ENCODE peak calls at places on chromosomes 2 and 18, in ten cellular contexts. Y is brain microvascular endothelial cell; P is GM13976; D is activated CD8-positive, alpha-beta T cell treated with anti-CD3 and anti-CD28 coated beads for 36 hours; H is heart left ventricle; L is right lobe of liver; V is AG09319; S is MM.1S; W is endodermal cell; K is H9. B is an unnamed sample.

GRCh38 chr2:159807183-159808037 is 9.4 kb upstream of the CD302 start:
- DNase-seq in D (peak; percentile 37), V (no peak), L (no peak), Y (peak; percentile 51), W (peak; percentile 81), P (no peak), H (no peak), S (peak; percentile 18), K (peak; percentile 48), B (peak; percentile 47)

GRCh38 chr2:140567734-140568133 is 1563.1 kb downstream of the LRP1B start:
- DNase-seq in H (no peak), W (no peak), S (no peak), L (no peak), K (no peak), Y (peak; percentile 53), D (no peak), P (no peak), V (no peak), B (no peak)

GRCh38 chr2:144409241-144409640 is 110.7 kb downstream of the ZEB2 start:
- DNase-seq in S (no peak), W (no peak), H (no peak), D (no peak), V (no peak), P (no peak), K (no peak), Y (no peak), L (no peak), B (no peak)

GRCh38 chr18:9992300-9992987 is 78.6 kb downstream of the VAPA start:
- DNase-seq in V (no peak), H (no peak), L (no peak), W (no peak), K (no peak), D (no peak), P (no peak), S (no peak), Y (no peak), B (no peak)

GRCh38 chr2:206915136-206915535 is 24.2 kb upstream of the CPO start:
- DNase-seq in Y (peak; percentile 97), H (no peak), V (peak; percentile 18), L (no peak), S (no peak), K (no peak), P (no peak), D (peak; percentile 19), W (no peak), B (peak; percentile 36)

GRCh38 chr2:192060161-192060560 is 134.6 kb downstream of the TMEFF2 start:
- DNase-seq in K (no peak), V (no peak), W (no peak), H (no peak), L (no peak), D (no peak), P (no peak), S (peak; percentile 47), Y (no peak), B (peak; percentile 28)

GRCh38 chr2:74777161-74777900 is 56.6 kb upstream of the HK2 start:
- DNase-seq in K (no peak), Y (no peak), H (no peak), V (no peak), S (no peak), P (peak; percentile 72), W (no peak), D (peak; percentile 17), L (no peak), B (peak; percentile 33)

GRCh38 chr2:189076572-189076971 is 102.4 kb downstream of the COL3A1 start:
- DNase-seq in V (no peak), L (no peak), H (peak; percentile 56), K (no peak), W (no peak), S (no peak), Y (peak; percentile 41), D (no peak), P (no peak), B (no peak)

GRCh38 chr18:62131305-62131909 is 55.4 kb downstream of the PIGN start:
- DNase-seq in Y (peak; percentile 49), K (peak; percentile 49), L (peak; percentile 35), S (peak; percentile 49), H (peak; percentile 32), D (peak; percentile 64), V (peak; percentile 36), W (peak; percentile 81), P (peak; percentile 30), B (peak; percentile 73)

GRCh38 chr2:146523218-146523617 is 1321.6 kb upstream of the ACVR2A start:
- DNase-seq in S (peak; percentile 15), L (no peak), V (no peak), Y (no peak), K (no peak), D (no peak), H (no peak), W (no peak), P (peak; percentile 2), B (no peak)

GRCh38 chr18:78017869-78018268 is 768.2 kb downstream of the GALR1 start:
- DNase-seq in S (no peak), P (no peak), Y (no peak), K (no peak), D (no peak), H (no peak), L (no peak), V (no peak), W (no peak), B (no peak)
- TF ChIP-seq CTCF in S (no peak), P (no peak), Y (no peak), K (no peak), D (no peak), H (no peak), L (no peak), V (no peak), W (no peak), B (no peak)

GRCh38 chr2:112257575-112257974 is 2.7 kb upstream of the ZC3H8 start:
- DNase-seq in L (no peak), P (no peak), V (no peak), Y (peak; percentile 53), W (no peak), K (no peak), D (no peak), S (no peak), H (no peak), B (no peak)

GRCh38 chr2:112256654-112257053 is 1.8 kb upstream of the ZC3H8 start:
- DNase-seq in Y (no peak), P (no peak), S (no peak), V (no peak), K (no peak), D (no peak), L (no peak), H (no peak), W (no peak), B (no peak)

GRCh38 chr2:112255875-112256274 is 1.0 kb upstream of the ZC3H8 start:
- DNase-seq in L (no peak), W (no peak), V (no peak), H (no peak), K (no peak), S (no peak), D (no peak), Y (no peak), P (no peak), B (no peak)

GRCh38 chr2:112253261-112253807 is 1.5 kb downstream of the ZC3H8 start:
- DNase-seq in V (no peak), L (no peak), Y (no peak), D (no peak), W (no peak), P (no peak), S (peak; percentile 5), K (no peak), H (no peak), B (no peak)

GRCh38 chr2:112254466-112255240 is at the start of gene ZC3H8:
- DNase-seq in Y (peak; percentile 82), W (peak; percentile 98), K (peak; percentile 93), V (peak; percentile 61), D (peak; percentile 96), L (peak; percentile 96), S (peak; percentile 95), P (peak; percentile 100), H (peak; percentile 96), B (peak; percentile 96)
- TF ChIP-seq CTCF in Y (no peak), W (no peak), K (no peak), V (no peak), D (no peak), L (no peak), S (peak; percentile 20), P (peak; percentile 28), H (no peak), B (peak; percentile 8)

GRCh38 chr2:18441583-18441982 is 118.9 kb downstream of the RDH14 start:
- DNase-seq in W (no peak), P (no peak), K (no peak), H (no peak), V (no peak), Y (no peak), L (no peak), D (no peak), S (no peak), B (no peak)
- TF ChIP-seq CTCF in W (no peak), P (no peak), K (no peak), H (no peak), V (no peak), Y (no peak), L (no peak), D (no peak), S (no peak), B (no peak)

DNA sequence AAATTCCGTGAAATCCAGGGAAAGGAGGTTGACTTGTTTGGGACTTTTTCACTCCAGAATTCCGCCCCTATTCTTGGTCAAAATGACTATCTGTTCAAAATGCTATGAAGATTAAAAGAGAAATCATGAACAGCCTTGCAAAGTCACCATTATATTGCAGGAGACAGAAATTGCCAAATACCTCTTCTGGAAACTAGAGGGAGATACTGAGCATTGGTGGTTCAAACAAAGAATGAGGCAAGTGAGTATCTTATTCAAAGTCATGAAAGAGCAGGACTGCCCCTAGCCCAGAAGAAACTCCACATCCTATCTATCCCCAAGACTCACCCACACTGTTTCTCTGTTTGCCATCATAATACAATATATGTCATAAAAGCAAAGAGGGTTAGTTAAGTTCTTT is 862.3 kb upstream of the POU3F3 start:
- DNase-seq in H (no peak), L (no peak), V (no peak), Y (no peak), W (no peak), K (no peak), P (no peak), S (no peak), D (no peak), B (peak; percentile 1)
- TF ChIP-seq CTCF in H (peak; percentile 5), L (peak; percentile 18), V (no peak), Y (no peak), W (peak; percentile 78), K (peak; percentile 72), P (no peak), S (peak; percentile 26), D (no peak), B (peak; percentile 24)

DNA sequence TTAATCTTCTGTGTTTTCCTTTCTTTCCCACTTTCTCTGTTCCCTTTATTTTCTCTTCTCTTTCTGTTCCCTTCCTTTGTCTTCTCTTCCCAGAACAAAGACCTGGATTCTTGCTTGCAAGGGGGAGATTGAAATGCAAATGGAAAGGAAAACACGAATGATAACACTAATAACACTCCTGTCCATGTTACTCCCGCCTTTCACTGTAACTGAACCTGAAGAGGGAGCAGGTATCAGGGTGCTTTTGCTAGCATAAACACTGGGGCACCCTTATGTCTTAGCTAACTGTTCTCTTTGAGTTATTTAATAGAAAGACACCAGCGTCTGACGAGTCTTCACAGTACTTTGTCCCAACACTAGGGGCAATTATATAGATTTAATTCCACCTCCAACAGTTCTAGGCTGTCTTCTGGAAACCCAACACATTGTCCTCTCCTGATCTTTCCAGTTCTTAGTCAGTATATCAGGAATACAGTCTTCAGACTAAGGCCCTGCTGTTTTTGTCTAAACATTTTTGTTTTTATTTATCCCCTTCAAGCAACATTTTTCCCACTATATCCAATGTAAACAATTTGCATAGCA is 99.2 kb downstream of the PTPRM start:
- DNase-seq in L (no peak), W (no peak), D (no peak), K (no peak), S (no peak), V (no peak), P (no peak), H (no peak), Y (no peak), B (no peak)
- TF ChIP-seq CTCF in L (no peak), W (peak; percentile 66), D (no peak), K (peak; percentile 54), S (no peak), V (no peak), P (no peak), H (peak; percentile 12), Y (peak; percentile 9), B (no peak)

B was measured in GM12865.